ENCODE peak calls at places on chromosomes 2 and 18, in eight cellular contexts. Q is heart left ventricle, I is A549, W is ovary, B is GM12891, O is breast epithelium, A is transverse colon, U is endothelial cell of umbilical vein. J is an unnamed sample.

GRCh38 chr18:3346487-3346886 is 84.6 kb downstream of the MYL12B start:
- DNase-seq in W (no peak), A (no peak), Q (no peak), I (no peak), B (no peak), U (no peak), O (no peak), J (no peak)

GRCh38 chr2:134138115-134138514 is 115.8 kb upstream of the MGAT5 start:
- DNase-seq in I (no peak), A (no peak), W (no peak), O (no peak), U (no peak), B (no peak), Q (no peak), J (no peak)

GRCh38 chr2:225270861-225271260 is 128.6 kb upstream of the NYAP2 start:
- DNase-seq in I (peak; percentile 73), B (peak; percentile 15), U (no peak), A (no peak), W (no peak), O (no peak), Q (no peak), J (peak; percentile 15)

GRCh38 chr18:48848641-48849143 is 102.1 kb downstream of the SMAD7 start:
- DNase-seq in W (no peak), I (peak; percentile 46), U (peak; percentile 93), O (no peak), Q (peak; percentile 64), A (no peak), B (no peak), J (no peak)

GRCh38 chr18:14979875-14980274 is 231.9 kb downstream of the ANKRD30B start:
- DNase-seq in Q (no peak), O (no peak), I (no peak), B (no peak), A (no peak), U (peak; percentile 8), W (no peak), J (peak; percentile 35)

GRCh38 chr2:30362468-30363081 is 84.5 kb upstream of the LCLAT1 start:
- DNase-seq in W (no peak), U (no peak), A (no peak), O (no peak), I (peak; percentile 24), B (no peak), Q (no peak), J (peak; percentile 77)

GRCh38 chr2:180033993-180034894 is 27.1 kb upstream of the CWC22 start:
- DNase-seq in U (no peak), B (no peak), W (no peak), Q (no peak), I (no peak), O (no peak), A (no peak), J (peak; percentile 21)

GRCh38 chr2:204611017-204611631 is 65.8 kb downstream of the PARD3B start:
- DNase-seq in I (no peak), B (no peak), O (no peak), A (no peak), W (no peak), U (no peak), Q (no peak), J (no peak)

GRCh38 chr2:51194656-51195055 is 162.7 kb upstream of the NRXN1 start:
- DNase-seq in I (no peak), U (no peak), A (no peak), W (no peak), Q (no peak), B (no peak), O (no peak), J (no peak)

GRCh38 chr2:83594261-83594660 is 864.8 kb downstream of the SUCLG1 start:
- DNase-seq in A (no peak), W (no peak), U (no peak), B (no peak), Q (no peak), I (no peak), O (no peak), J (no peak)

GRCh38 chr2:147865560-147865959 is 20.7 kb downstream of the ACVR2A start:
- DNase-seq in B (no peak), Q (no peak), I (no peak), O (no peak), W (no peak), A (no peak), U (no peak), J (no peak)

GRCh38 chr2:2332381-2332780 is 1.3 kb upstream of the MYT1L start:
- DNase-seq in U (no peak), Q (no peak), I (no peak), A (no peak), O (no peak), B (no peak), W (no peak), J (no peak)

GRCh38 chr2:138185827-138186226 is 221.6 kb downstream of the HNMT start:
- DNase-seq in A (no peak), B (no peak), O (no peak), Q (no peak), W (no peak), I (no peak), U (no peak), J (no peak)

GRCh38 chr18:49694402-49694801 is 118.9 kb downstream of the ACAA2 start:
- DNase-seq in W (no peak), U (no peak), B (no peak), I (no peak), Q (no peak), A (no peak), O (no peak), J (no peak)

GRCh38 chr2:121076885-121077549 is 208.0 kb downstream of the TFCP2L1 start:
- DNase-seq in I (peak; percentile 75), W (peak; percentile 45), O (peak; percentile 47), B (peak; percentile 63), U (peak; percentile 33), Q (peak; percentile 62), A (peak; percentile 75), J (peak; percentile 64)

GRCh38 chr18:28034567-28034966 is 142.4 kb downstream of the CDH2 start:
- DNase-seq in B (no peak), O (no peak), U (no peak), W (no peak), A (no peak), Q (no peak), I (no peak), J (no peak)

GRCh38 chr18:25237571-25238267 is 114.2 kb downstream of the ZNF521 start:
- DNase-seq in Q (no peak), I (no peak), O (no peak), U (no peak), W (no peak), B (no peak), A (no peak), J (no peak)

DNA sequence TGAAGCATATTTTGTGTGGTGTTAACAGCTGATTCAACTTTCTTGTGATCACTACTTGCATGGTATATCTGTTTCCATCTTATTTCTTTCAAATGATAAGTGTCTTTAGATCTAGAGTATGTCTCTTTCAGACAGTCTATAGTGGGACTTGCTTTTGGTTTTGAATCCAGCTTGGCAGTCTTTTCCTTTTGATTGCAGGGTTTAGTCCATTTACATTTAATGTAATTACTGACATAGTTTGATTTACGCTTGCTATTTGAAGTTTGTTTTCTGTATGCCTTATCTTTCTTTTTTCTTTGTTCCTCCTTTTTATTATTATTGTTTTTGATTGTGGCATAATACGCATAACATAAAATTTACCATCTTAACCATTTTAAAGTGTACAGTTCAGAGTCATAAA is 9.2 kb upstream of the RALBP1 start:
- DNase-seq in W (no peak), A (no peak), I (no peak), B (no peak), Q (no peak), U (no peak), O (no peak), J (no peak)
- TF ChIP-seq POLR2A in W (no peak), A (no peak), I (no peak), B (no peak), Q (no peak), U (no peak), O (no peak), J (no peak)

GRCh38 chr2:207854484-207855386 is 85.0 kb upstream of the FZD5 start:
- DNase-seq in U (no peak), Q (no peak), W (no peak), I (no peak), O (no peak), B (no peak), A (no peak), J (no peak)
- TF ChIP-seq POLR2A in U (no peak), Q (no peak), W (no peak), I (no peak), O (no peak), B (no peak), A (no peak), J (no peak)

GRCh38 chr2:183070942-183071844 is 7.4 kb upstream of the DUSP19 start:
- DNase-seq in A (peak; percentile 36), I (peak; percentile 75), U (peak; percentile 61), O (no peak), Q (no peak), W (no peak), B (no peak), J (peak; percentile 20)

GRCh38 chr2:183069174-183069573 is 9.4 kb upstream of the DUSP19 start:
- DNase-seq in A (no peak), B (no peak), Q (no peak), I (no peak), O (no peak), U (no peak), W (no peak), J (no peak)

GRCh38 chr2:183063083-183063482 is 15.5 kb upstream of the DUSP19 start:
- DNase-seq in W (no peak), B (no peak), I (peak; percentile 43), O (no peak), Q (no peak), A (no peak), U (peak; percentile 42), J (no peak)

GRCh38 chr2:183072177-183072576 is 6.4 kb upstream of the DUSP19 start:
- DNase-seq in I (no peak), U (no peak), W (no peak), O (no peak), A (no peak), Q (no peak), B (no peak), J (no peak)

GRCh38 chr2:183068561-183068960 is 10.0 kb upstream of the DUSP19 start:
- DNase-seq in W (no peak), O (no peak), U (no peak), B (no peak), Q (no peak), A (no peak), I (no peak), J (no peak)
- TF ChIP-seq POLR2A in W (no peak), O (no peak), U (no peak), B (no peak), Q (no peak), A (no peak), I (no peak), J (no peak)

DNA sequence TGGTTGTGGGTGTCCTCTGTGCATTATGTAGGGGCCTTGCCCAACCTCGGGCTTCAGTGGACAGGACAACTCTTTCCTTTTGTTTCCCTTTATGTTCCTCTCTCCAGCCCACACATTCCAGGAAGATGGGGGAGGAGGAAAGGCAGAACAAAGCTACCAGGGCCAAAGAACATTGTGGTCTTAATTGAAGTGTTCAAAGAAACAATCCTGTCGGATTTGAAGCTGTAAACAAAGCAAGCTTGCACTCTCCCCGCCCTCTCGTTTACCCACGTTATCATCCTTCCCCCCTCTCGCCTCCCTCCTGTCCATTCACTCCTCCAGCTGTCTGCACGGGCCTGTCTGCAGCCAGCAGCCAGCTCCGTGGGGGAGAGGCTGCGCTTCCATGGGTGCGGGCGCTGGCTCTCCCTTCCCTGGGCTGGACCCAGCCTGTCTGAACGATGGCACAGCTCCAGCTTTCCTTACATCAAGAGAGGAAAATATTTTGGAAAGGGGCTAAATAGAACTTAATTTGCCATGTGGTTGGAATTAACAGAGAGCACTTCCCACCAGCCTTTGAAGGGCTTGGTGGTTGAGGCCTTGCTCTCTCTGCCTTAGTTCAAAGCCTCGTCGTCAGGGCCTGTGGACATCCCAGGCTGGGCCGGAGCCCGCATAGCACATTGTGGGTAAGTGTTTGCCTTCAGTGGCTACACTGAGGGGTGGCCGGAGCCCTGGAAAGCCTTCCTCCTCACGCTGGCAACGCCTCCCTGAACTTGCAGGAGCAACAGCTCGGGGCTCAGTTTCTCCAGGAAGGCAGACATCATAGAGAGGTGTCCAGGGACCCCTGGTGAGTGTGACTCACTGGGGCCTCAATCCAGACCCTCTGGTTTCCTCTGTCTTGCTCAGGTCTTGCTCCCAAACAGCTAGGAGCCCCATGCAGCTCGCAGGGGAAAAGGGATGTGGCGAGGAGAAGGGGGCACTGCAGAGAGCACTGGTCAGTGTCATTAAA is 60.6 kb upstream of the HS6ST1 start:
- DNase-seq in W (peak; percentile 89), U (peak; percentile 48), I (no peak), Q (peak; percentile 57), A (peak; percentile 39), B (no peak), O (peak; percentile 82), J (peak; percentile 58)
- TF ChIP-seq POLR2A in W (peak; percentile 3), U (no peak), I (no peak), Q (no peak), A (no peak), B (no peak), O (no peak), J (no peak)